ENCODE peak calls at places on chromosomes 7 and 10, in four cellular contexts. L is KG1, B is amygdala, Q is nucleus accumbens. E is an unnamed sample.

GRCh38 chr7:74544706-74545469 is 91.2 kb downstream of the GTF2IRD1 start:
- DNase-seq in L (peak), B (no peak), Q (no peak), E (no peak)

GRCh38 chr7:143299346-143299745 is 11.2 kb downstream of the CASP2 start:
- DNase-seq in L (no peak), B (no peak), Q (no peak), E (no peak)

GRCh38 chr10:112981553-112981952 is 31.5 kb downstream of the TCF7L2 start:
- DNase-seq in L (no peak), B (no peak), Q (no peak), E (no peak)

GRCh38 chr7:47600199-47601118 is 18.5 kb upstream of the TNS3 start:
- DNase-seq in L (no peak), B (no peak), Q (no peak), E (no peak)

GRCh38 chr10:31358688-31359330 is 39.8 kb downstream of the ZEB1 start:
- DNase-seq in L (no peak), B (no peak), Q (no peak), E (no peak)

GRCh38 chr7:104951546-104951945 is 62.5 kb upstream of the KMT2E start:
- DNase-seq in L (no peak), B (no peak), Q (no peak), E (no peak)

GRCh38 chr10:124495725-124496124 is 34.1 kb downstream of the LHPP start:
- DNase-seq in L (no peak), B (no peak), Q (no peak), E (no peak)

GRCh38 chr10:102384053-102384452 is 11.5 kb upstream of the NFKB2 start:
- DNase-seq in L (no peak), B (no peak), Q (no peak), E (no peak)

GRCh38 chr10:80137031-80137712 is 4.6 kb downstream of the PLAC9 start:
- DNase-seq in L (no peak), B (no peak), Q (no peak), E (no peak)

E was measured in midbrain.